ENCODE peak calls at places on chromosomes 12 and 14, in five cellular contexts. One of them, this sample, is unnamed.

GRCh38 chr12:29519585-29520182 is 22.2 kb upstream of the OVCH1 start:
- DNase-seq in mammary epithelial cell: peak; percentile 24
- DNase-seq in PC-3: peak; percentile 86
- DNase-seq in DND-41: peak; percentile 10
- DNase-seq in hepatocyte: peak; percentile 60
- DNase-seq in this sample: no peak

GRCh38 chr14:68309121-68309520 is 483.7 kb downstream of the ZFP36L1 start:
- DNase-seq in DND-41: no peak
- DNase-seq in hepatocyte: no peak
- DNase-seq in PC-3: no peak
- DNase-seq in mammary epithelial cell: no peak
- DNase-seq in this sample: no peak

GRCh38 chr12:3238196-3238595 is 161.0 kb downstream of the TSPAN9 start:
- DNase-seq in mammary epithelial cell: no peak
- DNase-seq in PC-3: no peak
- DNase-seq in DND-41: no peak
- DNase-seq in hepatocyte: no peak
- DNase-seq in this sample: no peak

GRCh38 chr14:33120341-33120740 is 181.7 kb downstream of the NPAS3 start:
- DNase-seq in PC-3: peak; percentile 95
- DNase-seq in mammary epithelial cell: peak; percentile 78
- DNase-seq in hepatocyte: no peak
- DNase-seq in DND-41: no peak
- DNase-seq in this sample: no peak

GRCh38 chr14:104752338-104752734 is 611 bp upstream of the SIVA1 start:
- DNase-seq in DND-41: no peak
- DNase-seq in PC-3: no peak
- DNase-seq in mammary epithelial cell: no peak
- DNase-seq in hepatocyte: no peak
- DNase-seq in this sample: no peak

GRCh38 chr12:69388371-69388770 is 28.8 kb downstream of the YEATS4 start:
- DNase-seq in DND-41: no peak
- DNase-seq in PC-3: peak; percentile 71
- DNase-seq in hepatocyte: peak; percentile 53
- DNase-seq in mammary epithelial cell: peak; percentile 37
- DNase-seq in this sample: no peak

GRCh38 chr14:103828315-103828967 is 18.9 kb downstream of the PPP1R13B start:
- DNase-seq in PC-3: peak; percentile 30
- DNase-seq in mammary epithelial cell: peak; percentile 23
- DNase-seq in DND-41: no peak
- DNase-seq in hepatocyte: peak; percentile 23
- DNase-seq in this sample: no peak

GRCh38 chr12:76927170-76927784 is 48.5 kb upstream of the CSRP2 start:
- DNase-seq in mammary epithelial cell: peak; percentile 25
- DNase-seq in hepatocyte: peak; percentile 35
- DNase-seq in PC-3: peak; percentile 70
- DNase-seq in DND-41: peak; percentile 46
- DNase-seq in this sample: peak; percentile 88

GRCh38 chr12:67413577-67413976 is 144.4 kb downstream of the CAND1 start:
- DNase-seq in mammary epithelial cell: peak; percentile 83
- DNase-seq in DND-41: no peak
- DNase-seq in hepatocyte: no peak
- DNase-seq in PC-3: peak; percentile 67
- DNase-seq in this sample: no peak

GRCh38 chr12:22525426-22525825 is 18.9 kb downstream of the C2CD5 start:
- DNase-seq in hepatocyte: no peak
- DNase-seq in mammary epithelial cell: no peak
- DNase-seq in PC-3: peak; percentile 39
- DNase-seq in DND-41: no peak
- DNase-seq in this sample: no peak

GRCh38 chr12:126681676-126682075 is 1585.3 kb upstream of the TMEM132C start:
- DNase-seq in mammary epithelial cell: no peak
- DNase-seq in PC-3: no peak
- DNase-seq in DND-41: no peak
- DNase-seq in hepatocyte: no peak
- DNase-seq in this sample: no peak

GRCh38 chr14:75229923-75230792 is 48.5 kb upstream of the FOS start:
- DNase-seq in PC-3: peak; percentile 74
- DNase-seq in mammary epithelial cell: peak; percentile 92
- DNase-seq in DND-41: peak; percentile 72
- DNase-seq in hepatocyte: peak; percentile 54
- DNase-seq in this sample: no peak

GRCh38 chr12:109597414-109597794 is 23.8 kb downstream of the MVK start:
- DNase-seq in mammary epithelial cell: no peak
- DNase-seq in hepatocyte: no peak
- DNase-seq in PC-3: no peak
- DNase-seq in DND-41: no peak
- DNase-seq in this sample: no peak

GRCh38 chr14:31829256-31829923 is 247.7 kb upstream of the ARHGAP5 start:
- DNase-seq in hepatocyte: peak; percentile 44
- DNase-seq in DND-41: no peak
- DNase-seq in PC-3: peak; percentile 13
- DNase-seq in mammary epithelial cell: peak; percentile 45
- DNase-seq in this sample: no peak

GRCh38 chr12:119446459-119446858 is 111.9 kb downstream of the CCDC60 start:
- DNase-seq in DND-41: no peak
- DNase-seq in mammary epithelial cell: no peak
- DNase-seq in PC-3: peak; percentile 69
- DNase-seq in hepatocyte: no peak
- DNase-seq in this sample: no peak

GRCh38 chr14:36020120-36021029 is 156.1 kb downstream of the PTCSC3 start:
- DNase-seq in mammary epithelial cell: no peak
- DNase-seq in DND-41: no peak
- DNase-seq in hepatocyte: no peak
- DNase-seq in PC-3: no peak
- DNase-seq in this sample: no peak

GRCh38 chr12:4908694-4909396 is 860 bp upstream of the KCNA1 start:
- DNase-seq in hepatocyte: peak; percentile 36
- DNase-seq in mammary epithelial cell: no peak
- DNase-seq in DND-41: no peak
- DNase-seq in PC-3: no peak
- DNase-seq in this sample: peak; percentile 83

GRCh38 chr14:21734457-21735074 is 60.9 kb upstream of the OR4E1 start:
- DNase-seq in mammary epithelial cell: peak; percentile 34
- DNase-seq in PC-3: peak; percentile 81
- DNase-seq in hepatocyte: peak; percentile 80
- DNase-seq in DND-41: peak; percentile 33
- DNase-seq in this sample: no peak

GRCh38 chr14:33908540-33909223 is 42.2 kb downstream of the EGLN3 start:
- DNase-seq in PC-3: peak; percentile 16
- DNase-seq in DND-41: no peak
- DNase-seq in mammary epithelial cell: no peak
- DNase-seq in hepatocyte: peak; percentile 23
- DNase-seq in this sample: no peak

GRCh38 chr12:65634626-65635331 is 189.5 kb upstream of the HMGA2 start:
- DNase-seq in mammary epithelial cell: peak; percentile 77
- DNase-seq in hepatocyte: peak; percentile 22
- DNase-seq in DND-41: no peak
- DNase-seq in PC-3: peak; percentile 96
- DNase-seq in this sample: no peak

GRCh38 chr14:92348154-92348553 is 25.2 kb downstream of the SLC24A4 start:
- DNase-seq in DND-41: no peak
- DNase-seq in mammary epithelial cell: no peak
- DNase-seq in hepatocyte: peak; percentile 63
- DNase-seq in PC-3: peak; percentile 95
- DNase-seq in this sample: no peak

GRCh38 chr12:107917912-107918800 is 143.7 kb downstream of the ASCL4 start:
- DNase-seq in DND-41: no peak
- DNase-seq in PC-3: peak; percentile 67
- DNase-seq in hepatocyte: peak; percentile 74
- DNase-seq in mammary epithelial cell: peak; percentile 39
- DNase-seq in this sample: no peak

GRCh38 chr12:71870409-71870808 is 30.9 kb downstream of the TBC1D15 start:
- DNase-seq in mammary epithelial cell: no peak
- DNase-seq in hepatocyte: no peak
- DNase-seq in PC-3: no peak
- DNase-seq in DND-41: no peak
- DNase-seq in this sample: no peak

GRCh38 chr12:108214486-108214885 is 85.4 kb downstream of the WSCD2 start:
- DNase-seq in PC-3: peak; percentile 37
- DNase-seq in mammary epithelial cell: no peak
- DNase-seq in DND-41: peak; percentile 53
- DNase-seq in hepatocyte: peak; percentile 66
- DNase-seq in this sample: peak; percentile 83

GRCh38 chr14:90042587-90043252 is 19.1 kb upstream of the KCNK13 start:
- DNase-seq in DND-41: no peak
- DNase-seq in PC-3: no peak
- DNase-seq in mammary epithelial cell: no peak
- DNase-seq in hepatocyte: no peak
- DNase-seq in this sample: no peak

GRCh38 chr14:53183611-53184010 is 30.5 kb upstream of the DDHD1 start:
- DNase-seq in PC-3: no peak
- DNase-seq in mammary epithelial cell: peak; percentile 8
- DNase-seq in DND-41: no peak
- DNase-seq in hepatocyte: no peak
- DNase-seq in this sample: no peak

GRCh38 chr12:21942377-21942703 is 1.1 kb upstream of the ABCC9 start:
- DNase-seq in mammary epithelial cell: no peak
- DNase-seq in PC-3: no peak
- DNase-seq in DND-41: no peak
- DNase-seq in hepatocyte: no peak
- DNase-seq in this sample: peak; percentile 66

GRCh38 chr12:24909667-24910066 is 39.2 kb downstream of the BCAT1 start:
- DNase-seq in mammary epithelial cell: peak; percentile 91
- DNase-seq in PC-3: no peak
- DNase-seq in hepatocyte: peak; percentile 45
- DNase-seq in DND-41: no peak
- DNase-seq in this sample: no peak

GRCh38 chr12:52149651-52150241 is 42.1 kb downstream of the KRT80 start:
- DNase-seq in DND-41: no peak
- DNase-seq in PC-3: no peak
- DNase-seq in mammary epithelial cell: peak; percentile 51
- DNase-seq in hepatocyte: no peak
- DNase-seq in this sample: no peak

GRCh38 chr12:47442310-47442709 is 263.5 kb downstream of the RPAP3 start:
- DNase-seq in mammary epithelial cell: no peak
- DNase-seq in DND-41: no peak
- DNase-seq in PC-3: peak; percentile 57
- DNase-seq in hepatocyte: no peak
- DNase-seq in this sample: no peak

GRCh38 chr14:29584992-29585391 is 342.7 kb downstream of the PRKD1 start:
- DNase-seq in DND-41: no peak
- DNase-seq in mammary epithelial cell: no peak
- DNase-seq in hepatocyte: peak; percentile 70
- DNase-seq in PC-3: peak; percentile 2
- DNase-seq in this sample: no peak

GRCh38 chr14:78851189-78851588 is 681.0 kb downstream of the NRXN3 start:
- DNase-seq in DND-41: no peak
- DNase-seq in PC-3: no peak
- DNase-seq in hepatocyte: no peak
- DNase-seq in mammary epithelial cell: no peak
- DNase-seq in this sample: no peak

GRCh38 chr12:25553083-25553482 is at the start of gene LMNTD1:
- DNase-seq in hepatocyte: peak; percentile 10
- DNase-seq in DND-41: no peak
- DNase-seq in PC-3: peak; percentile 9
- DNase-seq in mammary epithelial cell: peak; percentile 60
- DNase-seq in this sample: no peak

GRCh38 chr12:66901136-66901932 is 222.5 kb upstream of the GRIP1 start:
- DNase-seq in PC-3: peak; percentile 32
- DNase-seq in hepatocyte: no peak
- DNase-seq in mammary epithelial cell: peak; percentile 24
- DNase-seq in DND-41: no peak
- DNase-seq in this sample: no peak

GRCh38 chr12:97148941-97149559 is 242.0 kb downstream of the NEDD1 start:
- DNase-seq in DND-41: peak; percentile 61
- DNase-seq in PC-3: peak; percentile 60
- DNase-seq in mammary epithelial cell: peak; percentile 26
- DNase-seq in hepatocyte: peak; percentile 85
- DNase-seq in this sample: peak; percentile 88

GRCh38 chr12:69442894-69443293 is 27.3 kb upstream of the FRS2 start:
- DNase-seq in mammary epithelial cell: peak; percentile 29
- DNase-seq in PC-3: peak; percentile 64
- DNase-seq in DND-41: no peak
- DNase-seq in hepatocyte: no peak
- DNase-seq in this sample: no peak

GRCh38 chr14:65170768-65171251 is 68.5 kb upstream of the MAX start:
- DNase-seq in DND-41: peak; percentile 63
- DNase-seq in PC-3: peak; percentile 80
- DNase-seq in mammary epithelial cell: peak; percentile 76
- DNase-seq in hepatocyte: peak; percentile 84
- DNase-seq in this sample: no peak

GRCh38 chr12:92556622-92557421 is 146.0 kb upstream of the PLEKHG7 start:
- DNase-seq in PC-3: no peak
- DNase-seq in hepatocyte: no peak
- DNase-seq in DND-41: no peak
- DNase-seq in mammary epithelial cell: no peak
- DNase-seq in this sample: no peak

GRCh38 chr12:48853228-48853688 is 1.3 kb upstream of the DDX23 start:
- DNase-seq in hepatocyte: peak; percentile 92
- DNase-seq in PC-3: peak; percentile 96
- DNase-seq in mammary epithelial cell: peak; percentile 80
- DNase-seq in DND-41: peak; percentile 91
- DNase-seq in this sample: peak; percentile 94
- H3K4me3 ChIP-seq in hepatocyte: no peak overlapping the region
- H3K4me3 ChIP-seq in PC-3: peak overlapping the region; percentile 95
- H3K4me3 ChIP-seq in mammary epithelial cell: peak overlapping the region; percentile 54
- H3K4me3 ChIP-seq in DND-41: peak overlapping the region; percentile 84
- H3K4me3 ChIP-seq in this sample: no peak overlapping the region

GRCh38 chr12:53196486-53196885 is 10.6 kb downstream of the ITGB7 start:
- DNase-seq in mammary epithelial cell: no peak
- DNase-seq in hepatocyte: no peak
- DNase-seq in DND-41: no peak
- DNase-seq in PC-3: no peak
- DNase-seq in this sample: no peak
- H3K79me2 ChIP-seq in mammary epithelial cell: no peaks in the 10 kb centered on the region
- H3K79me2 ChIP-seq in hepatocyte: no peaks in the 10 kb centered on the region
- H3K79me2 ChIP-seq in DND-41: no peaks in the 10 kb centered on the region
- H3K79me2 ChIP-seq in PC-3: no peaks in the 10 kb centered on the region
- H3K79me2 ChIP-seq in this sample: no peaks in the 10 kb centered on the region

GRCh38 chr12:7503686-7504085 is at the start of gene CD163:
- DNase-seq in PC-3: no peak
- DNase-seq in hepatocyte: no peak
- DNase-seq in DND-41: no peak
- DNase-seq in mammary epithelial cell: no peak
- DNase-seq in this sample: no peak
- H3K4me3 ChIP-seq in PC-3: no peak within 1 kb of the TSS
- H3K4me3 ChIP-seq in hepatocyte: no peak within 1 kb of the TSS
- H3K4me3 ChIP-seq in DND-41: no peak within 1 kb of the TSS
- H3K4me3 ChIP-seq in mammary epithelial cell: no peak within 1 kb of the TSS
- H3K4me3 ChIP-seq in this sample: no peak within 1 kb of the TSS

DNA sequence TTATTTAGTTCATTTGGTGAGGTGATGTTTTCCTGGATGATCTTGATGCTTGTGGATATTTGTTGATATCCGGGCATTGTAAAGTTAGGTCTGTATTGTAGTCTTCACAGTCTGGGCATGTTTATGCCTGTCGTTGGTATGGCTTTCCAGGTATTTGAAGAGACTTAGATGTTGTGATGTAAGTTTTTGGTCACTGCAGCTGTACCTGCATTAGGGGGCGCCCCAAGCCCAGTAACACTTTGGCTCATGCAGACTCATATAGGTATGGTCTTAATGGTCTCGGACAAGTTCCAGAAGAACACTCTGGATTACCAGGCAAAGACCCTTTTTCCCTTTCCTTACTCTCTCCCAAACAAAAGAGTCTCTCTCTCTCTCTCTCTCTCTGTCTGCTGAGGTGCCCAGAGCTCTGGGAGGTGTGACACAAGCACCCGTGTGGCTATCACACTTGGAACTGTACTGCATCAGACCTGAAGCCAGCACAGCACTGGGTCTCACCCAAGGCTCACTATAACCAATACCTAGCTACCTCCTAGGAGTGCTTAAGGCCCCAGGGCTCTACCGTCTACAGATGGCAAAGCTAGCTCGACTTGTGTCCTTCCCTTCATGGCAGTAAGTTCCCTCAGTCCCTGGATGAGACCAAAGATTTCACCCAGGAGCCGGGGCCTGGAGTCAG is 425.8 kb upstream of the ATXN7L3B start:
- DNase-seq in DND-41: peak; percentile 28
- DNase-seq in mammary epithelial cell: peak; percentile 65
- DNase-seq in hepatocyte: peak; percentile 19
- DNase-seq in PC-3: peak; percentile 58
- DNase-seq in this sample: peak; percentile 36
- H3K79me2 ChIP-seq in DND-41: no peaks in the 10 kb centered on the region
- H3K79me2 ChIP-seq in mammary epithelial cell: no peaks in the 10 kb centered on the region
- H3K79me2 ChIP-seq in hepatocyte: no peaks in the 10 kb centered on the region
- H3K79me2 ChIP-seq in PC-3: no peaks in the 10 kb centered on the region
- H3K79me2 ChIP-seq in this sample: no peaks in the 10 kb centered on the region

This sample was measured in H1.